ENCODE peak calls at places on chromosomes 5 and 9, in eight cellular contexts. N is uterus, F is cardiac fibroblast, H is body of pancreas, A is left ventricle myocardium inferior, I is GM20000, Q is fibroblast of lung, W is ascending aorta. J is an unnamed sample.

GRCh38 chr5:14871084-14871572 is 450 bp downstream of the ANKH start:
- DNase-seq in N (peak), F (no peak), H (no peak), A (peak), I (peak), Q (no peak), W (no peak), J (peak)

GRCh38 chr5:145014109-145014508 is 821.0 kb downstream of the PRELID2 start:
- DNase-seq in N (no peak), F (no peak), H (no peak), A (no peak), I (no peak), Q (no peak), W (no peak), J (no peak)

GRCh38 chr5:179793470-179794139 is at the start of gene LTC4S:
- DNase-seq in N (peak), F (peak), H (peak), A (peak), I (peak), Q (peak), W (peak), J (peak)

GRCh38 chr9:136621019-136621733 is 41.5 kb upstream of the EGFL7 start:
- DNase-seq in N (no peak), F (no peak), H (no peak), A (peak), I (no peak), Q (peak), W (no peak), J (no peak)

GRCh38 chr5:148151872-148152271 is 16.5 kb upstream of the SPINK14 start:
- DNase-seq in N (no peak), F (no peak), H (no peak), A (no peak), I (no peak), Q (no peak), W (no peak), J (no peak)

GRCh38 chr9:265209-265900 is 50.7 kb downstream of the DOCK8 start:
- DNase-seq in N (no peak), F (no peak), H (no peak), A (no peak), I (no peak), Q (no peak), W (no peak), J (no peak)

GRCh38 chr9:134178781-134179551 is 14.6 kb upstream of the RNU6ATAC start:
- DNase-seq in N (peak), F (peak), H (peak), A (peak), I (no peak), Q (peak), W (no peak), J (no peak)

GRCh38 chr9:75885652-75886051 is 4.8 kb upstream of the PCSK5 start:
- DNase-seq in N (no peak), F (no peak), H (no peak), A (no peak), I (no peak), Q (no peak), W (no peak), J (no peak)

GRCh38 chr5:79824444-79824843 is 134.8 kb downstream of the CMYA5 start:
- DNase-seq in N (no peak), F (no peak), H (no peak), A (no peak), I (no peak), Q (no peak), W (no peak), J (no peak)

GRCh38 chr9:93620881-93621820 is 44.8 kb downstream of the PHF2 start:
- DNase-seq in N (no peak), F (no peak), H (peak), A (peak), I (no peak), Q (no peak), W (no peak), J (no peak)

GRCh38 chr5:56048124-56048523 is 53.4 kb upstream of the IL6ST start:
- DNase-seq in N (no peak), F (no peak), H (no peak), A (no peak), I (no peak), Q (no peak), W (no peak), J (no peak)

GRCh38 chr9:78311075-78311474 is 14.2 kb downstream of the PSAT1 start:
- DNase-seq in N (no peak), F (no peak), H (no peak), A (no peak), I (no peak), Q (no peak), W (no peak), J (no peak)

GRCh38 chr9:36831381-36832231 is 202.5 kb downstream of the PAX5 start:
- DNase-seq in N (no peak), F (no peak), H (no peak), A (no peak), I (no peak), Q (no peak), W (no peak), J (no peak)

GRCh38 chr9:131419716-131420115 is 25.8 kb downstream of the PRRC2B start:
- DNase-seq in N (no peak), F (no peak), H (no peak), A (no peak), I (no peak), Q (no peak), W (no peak), J (no peak)

GRCh38 chr9:7439355-7439978 is 360.1 kb downstream of the DMAC1 start:
- DNase-seq in N (no peak), F (peak), H (no peak), A (no peak), I (no peak), Q (peak), W (no peak), J (no peak)

GRCh38 chr5:157476699-157477408 is 16.8 kb downstream of the NIPAL4 start:
- DNase-seq in N (peak), F (peak), H (peak), A (no peak), I (peak), Q (peak), W (no peak), J (peak)

GRCh38 chr5:68406767-68407232 is 191.2 kb downstream of the PIK3R1 start:
- DNase-seq in N (no peak), F (no peak), H (no peak), A (no peak), I (peak), Q (no peak), W (no peak), J (peak)

GRCh38 chr5:18048449-18048848 is 414.2 kb downstream of the TAF11L14 start:
- DNase-seq in N (no peak), F (no peak), H (no peak), A (no peak), I (no peak), Q (no peak), W (no peak), J (no peak)

GRCh38 chr5:50900952-50901510 is 234.6 kb downstream of the PARP8 start:
- DNase-seq in N (no peak), F (no peak), H (no peak), A (no peak), I (no peak), Q (no peak), W (no peak), J (no peak)

GRCh38 chr5:21711854-21712752 is 1141.0 kb downstream of the CDH12 start:
- DNase-seq in N (no peak), F (no peak), H (no peak), A (no peak), I (no peak), Q (no peak), W (no peak), J (no peak)

GRCh38 chr5:134837530-134838181 is 8.1 kb upstream of the C5orf24 start:
- DNase-seq in N (no peak), F (peak), H (peak), A (no peak), I (no peak), Q (no peak), W (no peak), J (no peak)

GRCh38 chr9:98039474-98040072 is 17.0 kb upstream of the NANS start:
- DNase-seq in N (no peak), F (no peak), H (no peak), A (no peak), I (no peak), Q (no peak), W (no peak), J (no peak)

GRCh38 chr5:4837489-4838058 is 302.6 kb upstream of the ADAMTS16 start:
- DNase-seq in N (no peak), F (no peak), H (no peak), A (no peak), I (no peak), Q (no peak), W (no peak), J (no peak)

GRCh38 chr9:96061293-96061987 is 185.9 kb downstream of the ERCC6L2 start:
- DNase-seq in N (no peak), F (peak), H (peak), A (peak), I (peak), Q (peak), W (no peak), J (no peak)

GRCh38 chr5:99020698-99021048 is 91.9 kb upstream of the CHD1 start:
- DNase-seq in N (no peak), F (no peak), H (no peak), A (no peak), I (no peak), Q (no peak), W (no peak), J (no peak)

GRCh38 chr5:108216890-108217289 is 165.0 kb downstream of the FBXL17 start:
- DNase-seq in N (no peak), F (peak), H (no peak), A (no peak), I (no peak), Q (peak), W (no peak), J (no peak)

GRCh38 chr9:69255591-69255990 is 69.4 kb upstream of the ENTREP1 start:
- DNase-seq in N (no peak), F (no peak), H (no peak), A (no peak), I (no peak), Q (no peak), W (no peak), J (no peak)

GRCh38 chr9:17484906-17485305 is 94.0 kb upstream of the SH3GL2 start:
- DNase-seq in N (no peak), F (no peak), H (no peak), A (no peak), I (no peak), Q (no peak), W (no peak), J (no peak)

GRCh38 chr9:126116351-126117157 is 210.1 kb upstream of the MVB12B start:
- DNase-seq in N (no peak), F (no peak), H (no peak), A (no peak), I (no peak), Q (no peak), W (no peak), J (no peak)

GRCh38 chr5:121870489-121870888 is 18.8 kb downstream of the FTMT start:
- DNase-seq in N (no peak), F (peak), H (no peak), A (no peak), I (no peak), Q (peak), W (no peak), J (no peak)
- TF ChIP-seq CTCF in N (no peak), F (no peak), H (no peak), A (peak), I (no peak), Q (peak), W (no peak), J (no peak)

GRCh38 chr5:103178167-103178566 is 58.1 kb downstream of the PPIP5K2 start:
- DNase-seq in N (no peak), F (peak), H (no peak), A (no peak), I (no peak), Q (peak), W (no peak), J (no peak)
- TF ChIP-seq CTCF in N (no peak), F (no peak), H (no peak), A (no peak), I (no peak), Q (no peak), W (no peak), J (no peak)

GRCh38 chr9:88559661-88560060 is 24.7 kb downstream of the NXNL2 start:
- DNase-seq in N (no peak), F (peak), H (no peak), A (no peak), I (no peak), Q (peak), W (no peak), J (no peak)
- TF ChIP-seq CTCF in N (no peak), F (no peak), H (no peak), A (no peak), I (no peak), Q (peak), W (no peak), J (no peak)

GRCh38 chr5:138597660-138598400 is 22.6 kb upstream of the HSPA9 start:
- DNase-seq in N (no peak), F (peak), H (no peak), A (no peak), I (no peak), Q (no peak), W (no peak), J (no peak)

GRCh38 chr5:138595396-138595795 is 20.2 kb upstream of the HSPA9 start:
- DNase-seq in N (no peak), F (no peak), H (no peak), A (no peak), I (no peak), Q (no peak), W (no peak), J (no peak)

GRCh38 chr5:138596105-138596987 is 21.1 kb upstream of the HSPA9 start:
- DNase-seq in N (no peak), F (no peak), H (no peak), A (no peak), I (no peak), Q (no peak), W (no peak), J (no peak)

DNA sequence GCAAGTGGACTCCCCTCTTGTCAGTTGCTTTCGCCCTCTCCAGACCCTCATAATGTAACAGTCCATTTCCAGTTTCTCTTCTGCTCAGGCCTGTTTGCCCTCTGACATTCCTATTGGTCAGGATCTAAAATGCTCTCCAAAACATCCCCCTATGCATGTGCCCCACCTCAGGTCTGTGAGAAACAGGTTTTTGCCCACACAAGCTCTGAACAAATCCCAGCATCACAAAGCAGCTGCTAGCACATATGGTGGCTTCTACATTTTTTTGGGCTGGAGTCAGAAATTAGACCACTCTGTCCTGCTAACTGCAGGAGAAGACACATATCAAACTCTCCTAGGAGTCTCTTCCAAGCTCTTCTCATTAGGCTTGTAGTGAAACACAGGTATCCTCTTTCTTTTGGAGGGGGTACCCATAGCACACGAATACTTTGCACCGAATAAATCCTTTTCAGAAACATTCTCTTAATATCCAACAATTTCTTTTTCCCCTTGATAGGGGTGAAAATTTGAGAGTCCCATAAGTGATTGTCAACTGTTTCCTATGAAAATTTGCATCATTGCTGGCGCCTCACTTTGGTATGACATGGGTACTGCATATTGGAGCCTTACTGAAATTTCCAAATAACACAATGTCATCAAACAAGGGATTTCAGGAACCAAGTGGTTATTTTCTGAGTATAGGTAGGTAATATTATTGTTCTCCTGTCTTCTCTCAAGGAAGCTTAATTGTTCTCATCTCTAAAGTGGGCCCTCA is 19.3 kb upstream of the HSPA9 start:
- DNase-seq in N (no peak), F (no peak), H (no peak), A (no peak), I (no peak), Q (no peak), W (no peak), J (no peak)
- TF ChIP-seq CTCF in N (no peak), F (peak), H (peak), A (peak), I (peak), Q (peak), W (no peak), J (peak)

DNA sequence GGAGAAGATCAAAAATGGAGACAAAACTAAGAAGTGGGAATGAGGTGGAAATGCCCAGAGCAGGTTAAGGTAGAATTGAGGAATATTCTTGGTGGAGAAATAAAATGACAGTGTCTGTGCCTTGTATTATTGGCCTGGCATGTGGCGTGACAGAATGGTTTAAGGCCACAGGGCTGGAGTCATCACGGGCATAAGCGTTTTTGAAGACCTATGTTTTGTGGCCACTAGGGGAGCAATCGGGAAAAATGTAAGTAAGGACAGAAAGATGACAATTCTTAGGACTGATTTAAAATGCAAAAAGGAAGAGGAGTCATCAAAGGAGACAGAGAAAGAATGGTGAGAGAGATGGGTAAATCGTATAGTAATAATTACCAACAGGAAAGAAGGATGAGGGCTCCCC is 72.2 kb upstream of the EPB41L4A start:
- DNase-seq in N (no peak), F (peak), H (no peak), A (no peak), I (no peak), Q (no peak), W (no peak), J (no peak)
- TF ChIP-seq CTCF in N (no peak), F (peak), H (no peak), A (peak), I (no peak), Q (peak), W (no peak), J (no peak)

J was measured in GM13976.